ENCODE peak calls at places on chromosomes 5 and 9, in six cellular contexts. One of them, this sample, is unnamed.

GRCh38 chr5:64074533-64074932 is 91.1 kb upstream of the RNF180 start:
- DNase-seq in iPS DF 6.9: peak
- DNase-seq in NCI-H2081 treated with DMSO at 0.1 percent for 48 hours: no peak
- DNase-seq in progenitor cell of endocrine pancreas: no peak
- DNase-seq in left ventricle myocardium superior: no peak
- DNase-seq in T-helper 9 cell: no peak
- DNase-seq in this sample: no peak

GRCh38 chr5:88732181-88732633 is 150.8 kb downstream of the MEF2C start:
- DNase-seq in iPS DF 6.9: no peak
- DNase-seq in T-helper 9 cell: no peak
- DNase-seq in progenitor cell of endocrine pancreas: no peak
- DNase-seq in left ventricle myocardium superior: no peak
- DNase-seq in NCI-H2081 treated with DMSO at 0.1 percent for 48 hours: no peak
- DNase-seq in this sample: peak

GRCh38 chr9:130981002-130981760 is 27.8 kb upstream of the LAMC3 start:
- DNase-seq in iPS DF 6.9: no peak
- DNase-seq in NCI-H2081 treated with DMSO at 0.1 percent for 48 hours: no peak
- DNase-seq in T-helper 9 cell: no peak
- DNase-seq in progenitor cell of endocrine pancreas: no peak
- DNase-seq in left ventricle myocardium superior: no peak
- DNase-seq in this sample: no peak

GRCh38 chr9:81562221-81563019 is 126.9 kb downstream of the TLE1 start:
- DNase-seq in NCI-H2081 treated with DMSO at 0.1 percent for 48 hours: no peak
- DNase-seq in T-helper 9 cell: no peak
- DNase-seq in left ventricle myocardium superior: peak
- DNase-seq in iPS DF 6.9: no peak
- DNase-seq in progenitor cell of endocrine pancreas: no peak
- DNase-seq in this sample: peak

GRCh38 chr9:35520404-35520790 is 30.5 kb downstream of the RUSC2 start:
- DNase-seq in left ventricle myocardium superior: no peak
- DNase-seq in iPS DF 6.9: no peak
- DNase-seq in progenitor cell of endocrine pancreas: no peak
- DNase-seq in T-helper 9 cell: no peak
- DNase-seq in NCI-H2081 treated with DMSO at 0.1 percent for 48 hours: no peak
- DNase-seq in this sample: no peak

GRCh38 chr5:95930141-95930540 is 31.5 kb downstream of the ELL2 start:
- DNase-seq in left ventricle myocardium superior: no peak
- DNase-seq in iPS DF 6.9: no peak
- DNase-seq in progenitor cell of endocrine pancreas: no peak
- DNase-seq in T-helper 9 cell: no peak
- DNase-seq in NCI-H2081 treated with DMSO at 0.1 percent for 48 hours: no peak
- DNase-seq in this sample: no peak

GRCh38 chr9:111036946-111037743 is 1.1 kb downstream of the LPAR1 start:
- DNase-seq in NCI-H2081 treated with DMSO at 0.1 percent for 48 hours: no peak
- DNase-seq in iPS DF 6.9: no peak
- DNase-seq in T-helper 9 cell: no peak
- DNase-seq in left ventricle myocardium superior: no peak
- DNase-seq in progenitor cell of endocrine pancreas: no peak
- DNase-seq in this sample: no peak

GRCh38 chr5:82599030-82599429 is 320.9 kb upstream of the RPS23 start:
- DNase-seq in progenitor cell of endocrine pancreas: no peak
- DNase-seq in iPS DF 6.9: no peak
- DNase-seq in left ventricle myocardium superior: no peak
- DNase-seq in T-helper 9 cell: no peak
- DNase-seq in NCI-H2081 treated with DMSO at 0.1 percent for 48 hours: no peak
- DNase-seq in this sample: no peak

GRCh38 chr5:32030686-32031478 is 143.2 kb downstream of the GOLPH3 start:
- DNase-seq in progenitor cell of endocrine pancreas: no peak
- DNase-seq in left ventricle myocardium superior: no peak
- DNase-seq in iPS DF 6.9: no peak
- DNase-seq in NCI-H2081 treated with DMSO at 0.1 percent for 48 hours: no peak
- DNase-seq in T-helper 9 cell: no peak
- DNase-seq in this sample: no peak

GRCh38 chr9:80061940-80062339 is 490.2 kb downstream of the TLE4 start:
- DNase-seq in T-helper 9 cell: no peak
- DNase-seq in left ventricle myocardium superior: no peak
- DNase-seq in NCI-H2081 treated with DMSO at 0.1 percent for 48 hours: no peak
- DNase-seq in progenitor cell of endocrine pancreas: no peak
- DNase-seq in iPS DF 6.9: no peak
- DNase-seq in this sample: no peak

GRCh38 chr5:103446813-103447212 is 115.8 kb downstream of the NUDT12 start:
- DNase-seq in NCI-H2081 treated with DMSO at 0.1 percent for 48 hours: no peak
- DNase-seq in iPS DF 6.9: no peak
- DNase-seq in left ventricle myocardium superior: no peak
- DNase-seq in T-helper 9 cell: no peak
- DNase-seq in progenitor cell of endocrine pancreas: no peak
- DNase-seq in this sample: no peak

This sample was measured in psoas muscle.